ENCODE peak calls at places on chromosomes 11 and 22, in seven cellular contexts. F is AG09319; J is activated T-helper 2 cell treated with anti-CD3 and anti-CD28 coated beads, Interferon-gamma antibody, Interleukin-2, Interleukin-4, amounts not matched to agents 10 μg/mL and 5 μg/mL and 100 μg/mL, durations not matched to agents 14 hours and 24 hours and 36 hours; C is T-helper 1 cell; P is CD8-positive, alpha-beta memory T cell; Q is tibial artery; S is stimulated activated CD4-positive, alpha-beta T cell treated with anti-CD3 and anti-CD28 coated beads, Interleukin-12 subunit alpha, Interleukin-12 subunit beta, amount 100 ng/mL, for 48 hours. X is an unnamed sample.

GRCh38 chr11:11173316-11174025 is 179.6 kb downstream of the CSNK2A3 start:
- DNase-seq in F (no peak), S (no peak), Q (no peak), C (no peak), J (no peak), P (no peak), X (no peak)

GRCh38 chr11:85811624-85812023 is 683 bp upstream of the SYTL2 start:
- DNase-seq in J (no peak), Q (no peak), F (no peak), S (no peak), C (no peak), P (no peak), X (no peak)

GRCh38 chr22:37316405-37316804 is 34.1 kb downstream of the CYTH4 start:
- DNase-seq in P (no peak), F (no peak), S (no peak), Q (no peak), J (no peak), C (no peak), X (no peak)

GRCh38 chr22:41123151-41123550 is 30.8 kb downstream of the EP300 start:
- DNase-seq in J (no peak), S (no peak), C (no peak), Q (no peak), F (no peak), P (no peak), X (peak)

GRCh38 chr22:48807155-48807554 is 1020.5 kb downstream of the BRD1 start:
- DNase-seq in J (no peak), F (no peak), Q (no peak), S (no peak), P (no peak), C (no peak), X (no peak)

GRCh38 chr11:112605093-112605666 is 344.5 kb upstream of the PLET1 start:
- DNase-seq in C (no peak), J (no peak), Q (no peak), P (no peak), F (no peak), S (no peak), X (peak)

GRCh38 chr11:33891714-33892327 is at the start of gene LMO2:
- DNase-seq in F (no peak), P (no peak), J (no peak), Q (no peak), S (no peak), C (no peak), X (no peak)

GRCh38 chr11:78147807-78148206 is 8.4 kb upstream of the ALG8 start:
- DNase-seq in J (no peak), F (no peak), C (no peak), P (no peak), S (no peak), Q (no peak), X (no peak)